ENCODE peak calls at places on chromosomes 1 and 21, in four cellular contexts. S is omental fat pad, H is transverse colon, V is tibial nerve. P is an unnamed sample.
A peak's percentile ranks its signal among the peaks of the same experiment; 100 is the strongest.

GRCh38 chr1:50491142-50491541 is 67.9 kb upstream of the DMRTA2 start:
- DNase-seq in S (no peak), H (no peak), V (no peak), P (no peak)

GRCh38 chr1:15758953-15759661 is 512 bp downstream of the FBLIM1 start:
- DNase-seq in S (no peak), H (no peak), V (no peak), P (no peak)

GRCh38 chr1:101463195-101463594 is 226.4 kb downstream of the S1PR1 start:
- DNase-seq in S (no peak), H (no peak), V (no peak), P (no peak)

GRCh38 chr1:197620660-197621273 is 154.5 kb downstream of the DENND1B start:
- DNase-seq in S (no peak), H (no peak), V (no peak), P (no peak)

GRCh38 chr1:210294991-210295773 is 33.5 kb upstream of the HHAT start:
- DNase-seq in S (no peak), H (peak; percentile 17), V (no peak), P (no peak)

GRCh38 chr1:224747578-224747977 is 131.5 kb downstream of the CNIH3 start:
- DNase-seq in S (no peak), H (no peak), V (no peak), P (no peak)

GRCh38 chr1:186858923-186859322 is 30.2 kb downstream of the PLA2G4A start:
- DNase-seq in S (no peak), H (no peak), V (no peak), P (no peak)

GRCh38 chr1:192879416-192879815 is 70.6 kb downstream of the RGS2 start:
- DNase-seq in S (no peak), H (no peak), V (no peak), P (no peak)

GRCh38 chr1:1041092-1041503 is 21.2 kb downstream of the AGRN start:
- DNase-seq in S (no peak), H (no peak), V (no peak), P (no peak)

GRCh38 chr1:180151508-180151907 is 3.2 kb upstream of the QSOX1 start:
- DNase-seq in S (no peak), H (no peak), V (no peak), P (no peak)

GRCh38 chr1:147853391-147853790 is 49.2 kb upstream of the GJA8 start:
- DNase-seq in S (no peak), H (no peak), V (no peak), P (no peak)

GRCh38 chr1:240027059-240027462 is 64.6 kb upstream of the FMN2 start:
- DNase-seq in S (no peak), H (peak; percentile 49), V (no peak), P (no peak)

GRCh38 chr1:60169206-60169605 is 95.6 kb upstream of the C1orf87 start:
- DNase-seq in S (no peak), H (no peak), V (no peak), P (no peak)

GRCh38 chr21:42388740-42389448 is 7.0 kb downstream of the TMPRSS3 start:
- DNase-seq in S (no peak), H (no peak), V (no peak), P (no peak)

GRCh38 chr1:93779540-93780121 is 98.0 kb upstream of the BCAR3 start:
- DNase-seq in S (no peak), H (no peak), V (no peak), P (no peak)

GRCh38 chr1:101284021-101284420 is 47.2 kb downstream of the S1PR1 start:
- DNase-seq in S (no peak), H (no peak), V (no peak), P (no peak)

GRCh38 chr1:3857791-3858129 is 484 bp downstream of the DFFB start:
- DNase-seq in S (no peak), H (no peak), V (no peak), P (no peak)

GRCh38 chr1:209746469-209747269 is 9.2 kb upstream of the TRAF3IP3 start:
- DNase-seq in S (no peak), H (no peak), V (no peak), P (no peak)

GRCh38 chr1:203217139-203217621 is 12.3 kb downstream of the CHIT1 start:
- DNase-seq in S (no peak), H (no peak), V (no peak), P (no peak)
- TF ChIP-seq CTCF in S (no peak), H (no peak), V (no peak), P (no peak)

GRCh38 chr1:65059930-65060538 is 88.0 kb upstream of the AK4 start:
- DNase-seq in S (no peak), H (no peak), V (no peak), P (no peak)
- TF ChIP-seq CTCF in S (no peak), H (peak; percentile 76), V (peak; percentile 53), P (peak; percentile 70)

GRCh38 chr1:182198006-182198605 is 136.6 kb upstream of the ZNF648 start:
- DNase-seq in S (no peak), H (no peak), V (no peak), P (no peak)
- TF ChIP-seq CTCF in S (no peak), H (peak; percentile 37), V (no peak), P (no peak)

DNA sequence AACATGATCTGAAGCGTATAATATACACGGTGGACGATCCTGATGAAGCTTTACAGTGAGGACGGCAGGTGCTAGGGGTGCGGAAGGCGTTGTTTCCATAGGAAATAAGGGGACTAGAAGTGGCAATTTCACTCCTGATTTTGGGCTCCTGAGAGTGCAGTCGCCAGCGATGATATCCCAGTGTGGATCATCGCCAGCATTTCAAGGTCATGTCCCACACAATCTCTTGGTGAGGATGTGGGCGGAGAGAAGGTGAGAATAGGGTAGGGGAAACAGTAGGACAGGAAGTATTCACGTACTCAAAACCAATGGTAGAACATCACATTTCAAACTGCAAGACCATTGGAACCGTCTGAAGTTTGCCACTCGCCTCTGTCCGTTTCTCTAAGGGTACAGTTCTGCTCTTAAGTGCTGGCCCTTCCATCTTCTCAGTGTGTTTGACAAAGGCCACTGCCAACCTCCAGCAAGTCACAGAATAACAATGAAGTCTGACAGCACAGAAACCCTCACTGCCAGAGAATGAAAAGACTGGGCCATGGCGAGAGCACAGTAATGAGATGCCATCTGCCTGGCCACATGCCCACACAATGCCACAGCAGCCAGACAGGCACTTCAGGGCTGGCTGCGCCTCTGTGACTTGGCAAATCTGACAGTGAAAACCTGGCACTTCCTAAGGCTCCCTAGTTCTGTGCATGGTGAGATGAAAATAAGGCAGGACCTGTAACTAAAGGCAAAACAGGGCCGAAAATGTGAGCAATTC is 27.9 kb downstream of the PCSK9 start:
- DNase-seq in S (no peak), H (no peak), V (no peak), P (no peak)
- TF ChIP-seq CTCF in S (no peak), H (no peak), V (no peak), P (no peak)

DNA sequence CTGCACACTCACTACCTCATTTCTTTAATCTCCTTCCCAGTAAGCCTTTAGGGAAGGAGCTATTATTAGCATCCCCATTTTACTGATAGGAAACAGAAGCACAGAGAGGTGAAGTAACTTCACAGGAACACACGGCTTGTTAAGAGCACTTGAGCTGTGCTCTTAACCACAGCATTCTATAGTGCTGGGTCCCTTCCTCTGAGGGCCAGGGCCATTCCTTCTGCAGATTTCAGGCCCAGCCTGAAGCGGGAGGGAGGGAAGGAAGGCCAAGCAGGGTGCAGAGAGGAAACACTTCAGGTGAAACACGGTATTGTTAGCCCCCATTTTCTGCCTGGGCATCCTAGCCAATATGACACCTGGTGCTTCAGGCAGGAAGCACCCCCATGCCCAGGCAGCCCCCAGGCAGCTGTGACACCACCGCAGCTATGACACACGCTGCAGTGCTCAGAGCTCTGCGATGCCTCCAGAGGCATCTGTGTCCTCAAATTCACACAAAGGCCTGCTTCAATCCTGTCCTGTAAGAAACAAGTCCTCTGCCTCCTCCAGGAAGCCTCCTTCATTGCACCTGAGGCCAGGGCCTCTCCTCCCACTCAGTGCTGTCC is 4.5 kb upstream of the EXTL1 start:
- DNase-seq in S (no peak), H (no peak), V (no peak), P (no peak)
- TF ChIP-seq CTCF in S (no peak), H (no peak), V (no peak), P (no peak)